ENCODE peak calls at places on chromosomes 1 and 21, in ten cellular contexts. Q is type B pancreatic cell; N is cardiac fibroblast; R is ovary; W is RWPE1; D is AG04450; M is MCF 10A; X is dorsolateral prefrontal cortex; H is IMR-90; F is CD4-positive, alpha-beta T cell. V is an unnamed sample.

GRCh38 chr1:200038987-200039848 is 11.7 kb downstream of the NR5A2 start:
- DNase-seq in Q (peak), N (no peak), R (no peak), W (peak), D (no peak), M (peak), X (no peak), H (no peak), F (no peak), V (no peak)

GRCh38 chr21:33544451-33544850 is 1.6 kb downstream of the SON start:
- DNase-seq in Q (no peak), N (no peak), R (no peak), W (no peak), D (no peak), M (no peak), X (no peak), H (no peak), F (no peak), V (no peak)

GRCh38 chr1:111802110-111802509 is 46.4 kb downstream of the DDX20 start:
- DNase-seq in Q (no peak), N (no peak), R (no peak), W (no peak), D (no peak), M (no peak), X (no peak), H (no peak), F (no peak), V (no peak)

GRCh38 chr21:40829791-40830190 is 17.2 kb downstream of the DSCAM start:
- DNase-seq in Q (no peak), N (no peak), R (no peak), W (no peak), D (no peak), M (no peak), X (no peak), H (no peak), F (no peak), V (no peak)

GRCh38 chr1:229319487-229319886 is 23.4 kb downstream of the CCSAP start:
- DNase-seq in Q (no peak), N (no peak), R (no peak), W (no peak), D (no peak), M (no peak), X (no peak), H (no peak), F (no peak), V (no peak)

GRCh38 chr1:24355466-24355865 is 36.3 kb downstream of the GRHL3 start:
- DNase-seq in Q (no peak), N (no peak), R (no peak), W (no peak), D (no peak), M (no peak), X (no peak), H (no peak), F (no peak), V (no peak)

GRCh38 chr1:217332426-217333065 is 298.3 kb downstream of the GPATCH2 start:
- DNase-seq in Q (no peak), N (peak), R (peak), W (no peak), D (no peak), M (peak), X (no peak), H (no peak), F (no peak), V (no peak)

GRCh38 chr1:203860396-203860951 is 925 bp upstream of the SNRPE start:
- DNase-seq in Q (no peak), N (peak), R (peak), W (peak), D (no peak), M (peak), X (no peak), H (peak), F (no peak), V (no peak)

GRCh38 chr21:44574457-44575306 is 1.2 kb downstream of the KRTAP10-4 start:
- DNase-seq in Q (no peak), N (no peak), R (no peak), W (no peak), D (no peak), M (peak), X (no peak), H (no peak), F (no peak), V (no peak)

GRCh38 chr1:183905497-183905896 is 100.6 kb downstream of the RGL1 start:
- DNase-seq in Q (no peak), N (no peak), R (no peak), W (no peak), D (no peak), M (no peak), X (no peak), H (no peak), F (no peak), V (no peak)

GRCh38 chr1:240178366-240178765 is 86.7 kb downstream of the FMN2 start:
- DNase-seq in Q (no peak), N (no peak), R (no peak), W (no peak), D (no peak), M (no peak), X (no peak), H (peak), F (no peak), V (no peak)

GRCh38 chr1:94883688-94884087 is 43.2 kb downstream of the CNN3 start:
- DNase-seq in Q (no peak), N (peak), R (peak), W (no peak), D (no peak), M (no peak), X (no peak), H (peak), F (no peak), V (no peak)

GRCh38 chr1:171298696-171299095 is 15.3 kb upstream of the FMO4 start:
- DNase-seq in Q (no peak), N (no peak), R (no peak), W (no peak), D (no peak), M (no peak), X (no peak), H (no peak), F (no peak), V (no peak)

GRCh38 chr1:247905899-247906503 is 10.6 kb downstream of the OR2W3 start:
- DNase-seq in Q (no peak), N (no peak), R (no peak), W (no peak), D (no peak), M (no peak), X (no peak), H (no peak), F (no peak), V (no peak)

GRCh38 chr1:247904122-247904521 is 8.7 kb downstream of the OR2W3 start:
- DNase-seq in Q (no peak), N (no peak), R (no peak), W (no peak), D (no peak), M (no peak), X (no peak), H (no peak), F (no peak), V (no peak)

GRCh38 chr1:247905181-247905580 is 9.8 kb downstream of the OR2W3 start:
- DNase-seq in Q (no peak), N (no peak), R (no peak), W (no peak), D (no peak), M (no peak), X (no peak), H (no peak), F (no peak), V (no peak)

GRCh38 chr1:247908761-247909160 is 11.3 kb upstream of the OR2T8 start:
- DNase-seq in Q (no peak), N (no peak), R (no peak), W (no peak), D (no peak), M (no peak), X (no peak), H (no peak), F (no peak), V (no peak)

DNA sequence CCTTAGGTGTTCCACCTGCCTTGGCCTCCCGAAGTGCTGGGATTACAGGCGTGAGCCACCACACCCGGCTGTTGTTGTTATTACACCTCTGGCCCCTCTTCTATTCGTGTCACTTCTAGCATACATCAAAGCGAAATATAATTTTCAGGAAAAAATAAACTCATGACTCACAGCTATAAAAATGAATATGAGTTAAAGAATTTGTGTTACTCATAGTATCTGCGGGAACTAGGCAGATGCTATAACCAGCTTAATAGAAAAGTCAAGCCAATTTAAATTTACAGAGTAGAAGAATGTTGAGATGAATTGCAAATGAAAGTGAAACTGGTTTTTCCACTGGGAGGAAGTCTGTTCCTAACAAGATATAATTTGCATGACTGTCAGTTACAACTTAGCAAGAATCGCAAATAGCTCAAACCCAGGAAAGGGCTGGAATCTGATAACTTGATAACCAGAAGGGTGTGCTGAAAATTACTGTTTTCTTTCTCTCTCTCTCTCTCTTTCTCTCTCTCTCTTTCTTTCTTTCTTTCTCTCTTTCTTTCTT is 11.2 kb downstream of the OR2W3 start:
- DNase-seq in Q (no peak), N (peak), R (no peak), W (peak), D (no peak), M (peak), X (no peak), H (peak), F (no peak), V (no peak)
- TF ChIP-seq CTCF in Q (no peak), N (no peak), R (no peak), W (no peak), D (no peak), M (no peak), X (no peak), H (no peak), F (no peak), V (no peak)

DNA sequence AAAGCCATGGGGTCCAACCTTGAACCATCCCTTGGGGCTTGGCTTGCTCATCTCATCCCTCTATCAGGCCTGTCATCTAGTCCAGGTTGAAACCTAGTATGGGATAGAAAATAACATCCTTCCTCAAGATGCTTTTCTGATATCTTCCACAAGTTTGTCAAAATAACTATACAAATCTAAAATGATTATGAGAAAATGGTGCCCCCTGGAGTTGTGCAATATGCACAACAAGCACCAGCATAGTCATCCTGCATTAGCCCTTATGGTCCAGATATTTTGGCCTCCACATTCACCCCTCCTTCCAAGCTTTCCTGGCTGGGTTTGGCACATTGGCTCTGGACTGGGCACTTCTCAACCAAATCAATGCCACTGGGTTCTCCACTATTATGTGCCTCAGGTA is 101.2 kb downstream of the TBX19 start:
- DNase-seq in Q (no peak), N (no peak), R (no peak), W (no peak), D (no peak), M (no peak), X (no peak), H (no peak), F (no peak), V (no peak)
- TF ChIP-seq CTCF in Q (peak), N (no peak), R (no peak), W (no peak), D (no peak), M (peak), X (no peak), H (no peak), F (no peak), V (peak)

GRCh38 chr1:50108497-50109073 is at the start of gene ELAVL4:
- DNase-seq in Q (no peak), N (no peak), R (no peak), W (no peak), D (no peak), M (no peak), X (peak), H (no peak), F (no peak), V (no peak)

GRCh38 chr1:50106095-50106761 is 2.5 kb upstream of the ELAVL4 start:
- DNase-seq in Q (no peak), N (no peak), R (no peak), W (no peak), D (no peak), M (no peak), X (no peak), H (no peak), F (no peak), V (no peak)

GRCh38 chr1:50109647-50110075 is 941 bp downstream of the ELAVL4 start:
- DNase-seq in Q (no peak), N (no peak), R (no peak), W (no peak), D (no peak), M (no peak), X (no peak), H (no peak), F (no peak), V (no peak)

GRCh38 chr1:50103615-50104081 is 5.1 kb upstream of the ELAVL4 start:
- DNase-seq in Q (no peak), N (no peak), R (no peak), W (no peak), D (no peak), M (no peak), X (no peak), H (no peak), F (no peak), V (no peak)

GRCh38 chr1:50105430-50105829 is 3.3 kb upstream of the ELAVL4 start:
- DNase-seq in Q (no peak), N (no peak), R (no peak), W (no peak), D (no peak), M (no peak), X (no peak), H (no peak), F (no peak), V (no peak)
- TF ChIP-seq CTCF in Q (peak), N (no peak), R (no peak), W (no peak), D (no peak), M (peak), X (no peak), H (no peak), F (no peak), V (peak)

GRCh38 chr1:198255783-198256182 is 99.0 kb downstream of the NEK7 start:
- DNase-seq in Q (no peak), N (no peak), R (no peak), W (no peak), D (no peak), M (no peak), X (no peak), H (no peak), F (no peak), V (no peak)

GRCh38 chr1:198253259-198253658 is 96.5 kb downstream of the NEK7 start:
- DNase-seq in Q (no peak), N (no peak), R (no peak), W (no peak), D (no peak), M (no peak), X (no peak), H (no peak), F (no peak), V (no peak)

GRCh38 chr1:198253668-198254067 is 96.9 kb downstream of the NEK7 start:
- DNase-seq in Q (no peak), N (peak), R (no peak), W (peak), D (no peak), M (peak), X (no peak), H (peak), F (no peak), V (no peak)

GRCh38 chr1:198254948-198255347 is 98.2 kb downstream of the NEK7 start:
- DNase-seq in Q (no peak), N (no peak), R (no peak), W (no peak), D (no peak), M (no peak), X (no peak), H (no peak), F (no peak), V (no peak)

DNA sequence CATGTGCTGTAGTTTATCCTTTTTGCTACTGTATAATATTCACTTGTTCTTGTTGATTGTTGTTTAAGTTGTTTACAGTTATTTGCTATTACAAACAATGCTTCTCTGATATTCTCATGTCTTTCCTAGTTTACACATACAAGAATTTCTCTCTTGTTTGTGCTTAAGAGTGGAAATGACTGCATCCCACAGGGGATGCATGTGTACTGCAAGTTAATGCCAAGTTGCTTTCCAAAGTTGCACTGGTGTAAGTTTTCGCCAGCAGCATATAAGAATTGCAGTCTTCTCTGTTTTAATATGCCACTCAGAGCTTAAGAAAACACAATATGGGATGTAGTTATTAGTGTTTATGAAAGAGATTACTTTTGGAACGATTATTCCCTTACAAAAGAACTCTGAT is 97.7 kb downstream of the NEK7 start:
- DNase-seq in Q (no peak), N (peak), R (no peak), W (no peak), D (no peak), M (no peak), X (no peak), H (no peak), F (no peak), V (no peak)
- TF ChIP-seq CTCF in Q (peak), N (peak), R (no peak), W (no peak), D (no peak), M (no peak), X (no peak), H (no peak), F (no peak), V (peak)

DNA sequence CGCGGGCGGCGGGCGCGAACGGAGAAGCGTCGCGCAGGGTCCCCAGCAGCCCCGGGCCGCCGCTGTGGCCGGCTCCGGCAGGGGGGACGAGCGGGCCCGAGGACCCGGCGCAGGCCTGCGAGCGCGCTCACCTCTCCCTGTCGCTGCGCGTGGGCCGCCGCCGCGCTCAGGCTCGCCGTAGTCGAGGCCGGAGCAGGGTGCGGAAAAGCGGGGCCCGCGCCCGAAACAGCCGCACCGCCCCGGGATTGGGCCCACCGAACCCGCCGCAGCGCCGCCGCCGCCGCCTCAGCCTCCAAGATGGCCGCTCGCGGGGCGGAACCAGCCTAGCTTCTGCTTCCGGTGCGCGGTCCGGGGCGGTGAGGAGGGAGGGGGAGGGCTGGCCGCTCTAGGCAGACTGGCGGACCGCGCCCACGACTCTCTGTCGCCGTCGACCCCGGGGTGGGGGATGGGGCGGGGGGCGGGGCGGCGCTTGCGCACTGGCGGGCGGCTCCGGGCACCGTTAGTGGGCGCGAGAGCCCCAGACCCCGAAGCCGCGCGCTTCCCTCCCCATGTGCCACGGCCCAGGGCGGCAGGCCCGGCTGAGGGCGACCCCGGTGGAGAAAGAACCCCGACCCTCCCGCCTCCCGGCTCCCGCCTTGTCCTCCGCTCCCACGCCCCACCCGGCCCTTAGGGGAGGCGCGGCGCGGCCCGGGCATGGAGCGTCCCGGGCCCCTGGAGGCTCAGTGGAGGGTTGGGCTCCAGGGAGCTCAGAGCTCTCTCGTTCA is at the start of gene UBE2J2:
- DNase-seq in Q (peak), N (peak), R (peak), W (peak), D (peak), M (peak), X (peak), H (peak), F (peak), V (peak)
- TF ChIP-seq CTCF in Q (no peak), N (no peak), R (no peak), W (no peak), D (no peak), M (no peak), X (peak), H (no peak), F (no peak), V (no peak)

DNA sequence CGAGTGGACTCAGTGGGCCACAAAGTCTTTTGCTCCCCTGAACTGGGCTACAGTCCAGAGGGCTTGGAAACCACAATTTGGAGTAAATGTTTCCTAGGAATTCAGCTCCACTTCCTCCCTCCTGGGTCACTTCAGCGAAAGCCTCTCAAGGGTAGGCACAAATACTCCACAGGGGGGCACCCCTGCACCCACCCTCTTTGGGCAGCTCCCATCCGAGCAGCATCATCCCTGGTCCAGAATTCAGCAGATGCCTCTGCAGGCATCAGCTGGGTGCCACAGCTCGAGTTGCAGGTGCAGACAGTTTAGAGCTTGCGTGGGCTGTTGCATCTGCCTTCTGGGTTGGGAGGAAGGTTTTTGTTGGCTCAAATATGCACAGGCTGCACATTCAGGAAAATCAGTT is 25.0 kb downstream of the KANK4 start:
- DNase-seq in Q (no peak), N (no peak), R (no peak), W (peak), D (no peak), M (peak), X (no peak), H (no peak), F (no peak), V (no peak)
- TF ChIP-seq CTCF in Q (peak), N (no peak), R (no peak), W (no peak), D (no peak), M (peak), X (no peak), H (no peak), F (no peak), V (peak)

DNA sequence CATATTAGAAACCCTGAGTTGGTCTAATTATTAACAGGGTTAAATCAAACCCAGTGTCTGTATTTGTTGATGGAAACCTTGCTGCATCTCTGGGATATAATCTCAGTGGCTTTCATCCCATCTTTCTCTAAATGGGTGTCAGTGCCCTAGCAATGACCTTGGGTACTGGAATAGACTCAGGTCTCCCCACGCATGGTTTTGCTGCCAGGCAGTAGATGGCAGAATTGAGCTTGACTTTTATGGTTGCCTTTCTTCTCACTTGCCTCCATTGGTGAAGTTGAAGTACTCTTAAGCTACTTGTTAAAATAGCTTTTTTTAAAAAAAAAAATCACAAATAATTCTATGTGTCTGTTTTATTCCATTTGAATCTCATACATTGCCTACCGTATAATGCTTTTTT is 81.8 kb upstream of the HMCN1 start:
- DNase-seq in Q (no peak), N (no peak), R (no peak), W (no peak), D (no peak), M (peak), X (no peak), H (no peak), F (no peak), V (no peak)
- TF ChIP-seq CTCF in Q (no peak), N (peak), R (no peak), W (no peak), D (no peak), M (peak), X (no peak), H (no peak), F (peak), V (peak)

GRCh38 chr1:179154437-179154836 is 72.6 kb downstream of the TOR3A start:
- DNase-seq in Q (no peak), N (no peak), R (no peak), W (no peak), D (no peak), M (no peak), X (no peak), H (no peak), F (no peak), V (no peak)
- TF ChIP-seq CTCF in Q (no peak), N (no peak), R (no peak), W (no peak), D (no peak), M (no peak), X (no peak), H (no peak), F (no peak), V (no peak)